ENCODE peak calls at places on chromosomes 12 and 14, in eight cellular contexts. V is HTR-8/SVneo, M is NCI-H1092 treated with DMSO at 0.1 percent for 48 hours, N is T-helper 22 cell, S is C1 segment of cervical spinal cord, R is NT2/D1, Y is fibroblast of pulmonary artery, O is endothelial cell. A is an unnamed sample.

GRCh38 chr12:5884846-5885245 is 60.2 kb downstream of the ANO2 start:
- DNase-seq in R (no peak), O (no peak), M (no peak), N (no peak), V (no peak), Y (no peak), S (no peak), A (no peak)

GRCh38 chr14:60691383-60692113 is 32.6 kb downstream of the SIX4 start:
- DNase-seq in M (no peak), N (no peak), O (no peak), S (no peak), V (no peak), R (no peak), Y (no peak), A (no peak)

GRCh38 chr12:108004368-108004767 is 124.7 kb upstream of the WSCD2 start:
- DNase-seq in Y (peak; percentile 8), N (no peak), S (no peak), V (peak; percentile 3), R (peak; percentile 15), O (peak; percentile 35), M (peak; percentile 63), A (no peak)

GRCh38 chr12:128259556-128260070 is 7.4 kb upstream of the TMEM132C start:
- DNase-seq in S (peak; percentile 6), Y (peak; percentile 3), M (peak; percentile 74), R (peak; percentile 50), N (no peak), O (no peak), V (no peak), A (peak; percentile 3)

GRCh38 chr14:99946652-99947489 is 118.4 kb upstream of the EVL start:
- DNase-seq in S (no peak), O (peak; percentile 66), V (peak; percentile 61), M (peak; percentile 39), N (no peak), R (no peak), Y (no peak), A (no peak)

GRCh38 chr14:60183724-60184596 is 18.8 kb upstream of the DHRS7 start:
- DNase-seq in R (no peak), S (no peak), Y (peak; percentile 85), M (peak; percentile 77), N (no peak), V (peak; percentile 65), O (no peak), A (peak; percentile 71)

GRCh38 chr14:91872517-91873470 is 5.5 kb upstream of the TC2N start:
- DNase-seq in R (no peak), Y (peak; percentile 95), V (no peak), N (peak; percentile 63), S (no peak), M (no peak), O (no peak), A (no peak)

GRCh38 chr12:96698965-96699364 is 208.1 kb upstream of the NEDD1 start:
- DNase-seq in O (no peak), Y (no peak), N (no peak), S (no peak), V (no peak), M (no peak), R (no peak), A (no peak)

GRCh38 chr12:69052613-69053408 is 119.8 kb upstream of the CPM start:
- DNase-seq in Y (peak; percentile 82), V (peak; percentile 74), O (no peak), M (no peak), S (no peak), R (peak; percentile 57), N (no peak), A (no peak)

GRCh38 chr12:122032570-122032969 is 10.9 kb downstream of the BCL7A start:
- DNase-seq in R (no peak), V (no peak), Y (no peak), N (no peak), S (no peak), M (no peak), O (no peak), A (no peak)

A was measured in NCI-H2081.